ENCODE peak calls at places on chromosomes 4 and X, in four cellular contexts. One of them, this sample, is unnamed.

GRCh38 chrX:22165732-22166457 is 106.8 kb upstream of the CBLL2 start:
- DNase-seq in HCT116: no peak
- DNase-seq in GM12878: no peak
- DNase-seq in SK-N-SH: no peak
- DNase-seq in this sample: no peak

GRCh38 chr4:85756938-85757337 is 282.0 kb downstream of the ARHGAP24 start:
- DNase-seq in HCT116: no peak
- DNase-seq in GM12878: no peak
- DNase-seq in SK-N-SH: peak; percentile 7
- DNase-seq in this sample: no peak

GRCh38 chrX:29858714-29859113 is 356.6 kb upstream of the MAGEB2 start:
- DNase-seq in HCT116: no peak
- DNase-seq in GM12878: no peak
- DNase-seq in SK-N-SH: no peak
- DNase-seq in this sample: no peak

GRCh38 chrX:8607326-8607725 is 124.6 kb downstream of the ANOS1 start:
- DNase-seq in HCT116: no peak
- DNase-seq in GM12878: no peak
- DNase-seq in SK-N-SH: no peak
- DNase-seq in this sample: no peak

GRCh38 chr4:183798921-183799307 is 106.2 kb upstream of the STOX2 start:
- DNase-seq in HCT116: no peak
- DNase-seq in GM12878: no peak
- DNase-seq in SK-N-SH: no peak
- DNase-seq in this sample: no peak

GRCh38 chrX:118373538-118373937 is 27.6 kb downstream of the WDR44 start:
- DNase-seq in HCT116: no peak
- DNase-seq in GM12878: no peak
- DNase-seq in SK-N-SH: no peak
- DNase-seq in this sample: no peak

GRCh38 chr4:147078875-147079658 is 133.4 kb upstream of the TTC29 start:
- DNase-seq in HCT116: no peak
- DNase-seq in GM12878: no peak
- DNase-seq in SK-N-SH: peak; percentile 58
- DNase-seq in this sample: no peak

GRCh38 chr4:100087743-100088142 is 102.5 kb downstream of the DDIT4L start:
- DNase-seq in HCT116: no peak
- DNase-seq in GM12878: no peak
- DNase-seq in SK-N-SH: no peak
- DNase-seq in this sample: no peak

GRCh38 chr4:8427761-8428287 is 12.7 kb downstream of the ACOX3 start:
- DNase-seq in HCT116: no peak
- DNase-seq in GM12878: no peak
- DNase-seq in SK-N-SH: peak; percentile 39
- DNase-seq in this sample: no peak

GRCh38 chrX:39677585-39677984 is 420.2 kb downstream of the BCOR start:
- DNase-seq in HCT116: no peak
- DNase-seq in GM12878: no peak
- DNase-seq in SK-N-SH: no peak
- DNase-seq in this sample: no peak

GRCh38 chrX:85620466-85620865 is 241.0 kb upstream of the POF1B start:
- DNase-seq in HCT116: no peak
- DNase-seq in GM12878: no peak
- DNase-seq in SK-N-SH: no peak
- DNase-seq in this sample: no peak

GRCh38 chr4:28177641-28178040 is 1317.0 kb downstream of the STIM2 start:
- DNase-seq in HCT116: no peak
- DNase-seq in GM12878: no peak
- DNase-seq in SK-N-SH: no peak
- DNase-seq in this sample: no peak
- TF ChIP-seq REST in HCT116: no peak
- TF ChIP-seq REST in GM12878: no peak
- TF ChIP-seq REST in SK-N-SH: no peak
- TF ChIP-seq REST in this sample: no peak

GRCh38 chrX:11451133-11451532 is 157.9 kb downstream of the AMELX start:
- DNase-seq in HCT116: no peak
- DNase-seq in GM12878: no peak
- DNase-seq in SK-N-SH: no peak
- DNase-seq in this sample: no peak
- TF ChIP-seq REST in HCT116: no peak
- TF ChIP-seq REST in GM12878: no peak
- TF ChIP-seq REST in SK-N-SH: no peak
- TF ChIP-seq REST in this sample: no peak

GRCh38 chr4:89836031-89836777 is 757 bp downstream of the SNCA start:
- DNase-seq in HCT116: no peak
- DNase-seq in GM12878: no peak
- DNase-seq in SK-N-SH: peak; percentile 63
- DNase-seq in this sample: no peak
- TF ChIP-seq REST in HCT116: no peak
- TF ChIP-seq REST in GM12878: no peak
- TF ChIP-seq REST in SK-N-SH: no peak
- TF ChIP-seq REST in this sample: no peak

GRCh38 chrX:10098235-10098819 is 58.4 kb upstream of the CLCN4 start:
- DNase-seq in HCT116: no peak
- DNase-seq in GM12878: peak; percentile 51
- DNase-seq in SK-N-SH: no peak
- DNase-seq in this sample: no peak

GRCh38 chrX:10099411-10099810 is 57.4 kb upstream of the CLCN4 start:
- DNase-seq in HCT116: no peak
- DNase-seq in GM12878: no peak
- DNase-seq in SK-N-SH: no peak
- DNase-seq in this sample: no peak

GRCh38 chrX:10103023-10103422 is 53.8 kb upstream of the CLCN4 start:
- DNase-seq in HCT116: no peak
- DNase-seq in GM12878: no peak
- DNase-seq in SK-N-SH: no peak
- DNase-seq in this sample: no peak

GRCh38 chrX:10102046-10102704 is 54.6 kb upstream of the CLCN4 start:
- DNase-seq in HCT116: no peak
- DNase-seq in GM12878: no peak
- DNase-seq in SK-N-SH: no peak
- DNase-seq in this sample: no peak

DNA sequence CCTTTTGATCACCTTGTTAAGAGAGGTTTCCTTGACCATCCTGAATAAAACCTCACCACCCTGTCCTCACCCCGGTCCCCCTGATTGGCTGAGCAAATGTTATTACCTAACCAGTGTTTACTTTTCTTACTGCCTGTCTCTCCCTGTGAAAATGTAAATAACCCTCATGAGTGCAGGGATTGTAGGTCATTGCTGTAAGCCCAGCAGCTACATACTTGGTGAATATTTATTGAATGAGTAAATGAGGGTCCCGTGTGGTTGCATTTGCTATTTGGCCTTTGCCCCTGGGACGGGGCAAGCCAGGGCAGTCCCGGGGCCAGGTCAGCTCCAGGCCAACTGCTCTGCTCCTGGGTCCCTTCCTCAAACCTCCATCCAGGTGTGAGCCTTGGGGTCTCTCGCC is 55.5 kb upstream of the CLCN4 start:
- DNase-seq in HCT116: no peak
- DNase-seq in GM12878: no peak
- DNase-seq in SK-N-SH: no peak
- DNase-seq in this sample: no peak
- TF ChIP-seq REST in HCT116: no peak
- TF ChIP-seq REST in GM12878: no peak
- TF ChIP-seq REST in SK-N-SH: no peak
- TF ChIP-seq REST in this sample: no peak

DNA sequence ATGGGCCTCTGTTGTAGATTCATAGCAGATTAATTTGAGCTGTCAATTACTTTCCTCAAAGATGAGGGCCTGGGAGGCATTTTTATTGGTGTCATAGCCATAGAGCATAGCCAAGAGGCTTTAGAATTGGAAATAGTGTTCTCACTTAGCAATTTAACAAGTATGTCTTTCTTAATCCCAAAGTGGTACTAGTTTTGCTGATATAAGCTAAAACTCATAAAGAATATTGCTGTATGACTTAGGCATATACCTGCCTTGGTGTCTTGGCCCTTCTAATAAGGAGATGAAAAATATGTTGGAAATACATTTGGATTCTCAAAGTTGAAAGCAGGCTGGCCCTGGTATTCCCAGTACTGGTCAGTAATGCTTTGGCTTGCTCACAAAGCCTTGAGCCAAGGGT is 221.5 kb upstream of the CXCL13 start:
- DNase-seq in HCT116: no peak
- DNase-seq in GM12878: no peak
- DNase-seq in SK-N-SH: no peak
- DNase-seq in this sample: no peak
- TF ChIP-seq REST in HCT116: no peak
- TF ChIP-seq REST in GM12878: no peak
- TF ChIP-seq REST in SK-N-SH: no peak
- TF ChIP-seq REST in this sample: no peak

DNA sequence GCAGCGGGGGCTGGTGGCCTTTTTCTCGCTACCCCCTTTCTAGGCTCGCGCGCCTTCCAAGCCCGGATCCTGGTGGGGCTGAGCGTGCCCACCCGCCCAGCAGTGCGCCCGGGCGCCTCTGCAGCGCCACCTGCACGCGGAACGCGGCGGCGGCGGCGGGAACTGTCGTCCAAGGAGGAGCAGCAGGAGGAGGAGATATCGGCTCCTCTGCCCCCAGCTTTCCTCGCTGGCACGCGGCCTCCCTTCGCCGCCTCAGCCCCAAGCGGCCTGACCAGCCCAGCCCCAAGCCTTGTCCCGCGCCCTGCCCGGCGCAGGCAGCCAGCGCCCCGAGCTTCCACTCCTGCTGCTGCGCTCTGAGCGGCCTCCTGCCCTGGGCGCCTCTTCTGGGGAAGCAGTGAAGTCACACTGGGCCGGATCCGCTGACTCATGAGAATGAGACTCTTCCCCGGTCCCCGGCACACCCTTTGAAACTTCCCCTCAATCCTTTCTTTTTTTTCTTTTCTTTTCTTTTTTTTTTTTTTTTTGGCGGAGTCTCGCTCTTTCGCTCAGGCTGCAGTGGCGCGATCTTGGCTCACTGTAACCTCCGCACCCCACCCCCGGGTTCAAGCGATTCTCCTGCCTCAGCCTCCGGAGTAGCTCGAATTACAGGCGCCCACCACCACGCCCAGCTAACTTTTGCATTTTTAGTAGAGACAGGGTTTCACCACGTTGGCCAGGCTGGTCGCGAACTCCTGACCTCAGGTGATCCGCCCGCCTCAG is 10.6 kb upstream of the ELF4 start:
- DNase-seq in HCT116: no peak
- DNase-seq in GM12878: no peak
- DNase-seq in SK-N-SH: peak; percentile 86
- DNase-seq in this sample: no peak
- TF ChIP-seq REST in HCT116: no peak
- TF ChIP-seq REST in GM12878: no peak
- TF ChIP-seq REST in SK-N-SH: no peak
- TF ChIP-seq REST in this sample: no peak

DNA sequence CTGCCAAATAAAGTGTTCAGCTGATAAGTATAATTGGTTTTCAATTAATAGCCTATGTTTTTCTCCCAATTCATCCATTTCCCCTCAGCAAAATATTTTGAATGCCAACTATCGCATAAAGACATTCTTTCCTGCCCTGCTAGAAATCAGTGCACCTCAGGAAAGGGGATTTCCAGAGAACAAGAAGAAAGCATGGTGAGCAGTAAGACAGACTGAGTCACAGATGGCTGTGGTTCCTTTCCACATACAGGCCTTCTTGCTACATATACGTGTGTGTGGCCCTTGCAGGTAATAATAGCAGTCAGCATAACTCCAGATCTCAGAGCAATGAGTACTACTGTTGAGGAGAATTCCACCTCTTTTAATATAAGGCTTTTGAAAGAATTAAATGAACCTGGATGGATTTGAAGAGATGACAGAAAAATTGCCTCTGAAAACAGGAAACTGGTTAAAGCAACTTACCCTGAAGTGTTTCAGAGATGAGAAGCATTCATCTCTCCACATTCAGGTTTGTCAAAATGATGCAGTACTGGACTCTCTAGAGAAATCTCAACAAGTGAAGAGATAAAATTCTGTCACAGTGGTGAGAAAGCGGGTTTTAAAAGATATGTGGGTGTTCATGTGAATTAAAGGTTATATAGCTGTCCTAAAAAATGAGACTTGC is 13.6 kb downstream of the GASK1B start:
- DNase-seq in HCT116: no peak
- DNase-seq in GM12878: no peak
- DNase-seq in SK-N-SH: no peak
- DNase-seq in this sample: no peak
- TF ChIP-seq REST in HCT116: no peak
- TF ChIP-seq REST in GM12878: no peak
- TF ChIP-seq REST in SK-N-SH: no peak
- TF ChIP-seq REST in this sample: no peak

GRCh38 chr4:113069212-113069892 is 19.9 kb downstream of the ANK2 start:
- DNase-seq in HCT116: no peak
- DNase-seq in GM12878: no peak
- DNase-seq in SK-N-SH: no peak
- DNase-seq in this sample: no peak
- TF ChIP-seq REST in HCT116: no peak
- TF ChIP-seq REST in GM12878: no peak
- TF ChIP-seq REST in SK-N-SH: no peak
- TF ChIP-seq REST in this sample: no peak